ENCODE peak calls at places on chromosomes 16 and 17, in six cellular contexts. Z is astrocyte, E is testis, U is endodermal cell, G is mucosa of descending colon, O is BE2C. L is an unnamed sample.
A peak's percentile ranks its signal among the peaks of the same experiment; 100 is the strongest.

GRCh38 chr17:2222901-2223616 is 80.5 kb downstream of the SMG6 start:
- DNase-seq in O (no peak), G (no peak), Z (peak; percentile 64), U (no peak), E (no peak), L (no peak)

GRCh38 chr17:30922235-30922993 is 669 bp downstream of the ADAP2 start:
- DNase-seq in Z (no peak), O (no peak), E (no peak), G (peak; percentile 60), U (peak; percentile 78), L (peak; percentile 19)

GRCh38 chr17:13085578-13085977 is 67.8 kb upstream of the ELAC2 start:
- DNase-seq in Z (no peak), U (no peak), G (no peak), E (no peak), O (no peak), L (no peak)

GRCh38 chr17:6570731-6571465 is 14.5 kb upstream of the PITPNM3 start:
- DNase-seq in U (peak; percentile 41), G (no peak), O (no peak), E (no peak), Z (no peak), L (no peak)

GRCh38 chr16:68936729-68937631 is 93.6 kb downstream of the TANGO6 start:
- DNase-seq in Z (peak; percentile 39), E (no peak), G (no peak), U (no peak), O (no peak), L (no peak)

GRCh38 chr17:41539979-41540701 is 12.0 kb upstream of the KRT19 start:
- DNase-seq in Z (no peak), O (no peak), E (no peak), U (peak; percentile 80), G (no peak), L (no peak)

GRCh38 chr17:58006563-58006923 is 503 bp downstream of the SRSF1 start:
- DNase-seq in O (peak; percentile 90), Z (peak; percentile 57), U (peak; percentile 83), E (peak; percentile 93), G (peak; percentile 84), L (peak; percentile 76)

GRCh38 chr17:80931421-80932265 is 60.0 kb upstream of the CHMP6 start:
- DNase-seq in U (peak; percentile 93), E (no peak), O (no peak), G (no peak), Z (peak; percentile 83), L (peak; percentile 96)

GRCh38 chr17:6494239-6494941 is 50.1 kb downstream of the PIMREG start:
- DNase-seq in E (no peak), O (no peak), G (peak; percentile 52), Z (peak; percentile 53), U (peak; percentile 44), L (no peak)

GRCh38 chr17:62965649-62966425 is at the start of gene TANC2:
- DNase-seq in O (peak; percentile 88), Z (peak; percentile 76), G (peak; percentile 84), U (peak; percentile 95), E (peak; percentile 93), L (peak; percentile 93)

GRCh38 chr16:11109551-11109950 is 146.5 kb downstream of the SOCS1 start:
- DNase-seq in O (no peak), U (no peak), E (no peak), Z (peak; percentile 41), G (no peak), L (no peak)

GRCh38 chr17:17119106-17119505 is 76.8 kb downstream of the MPRIP start:
- DNase-seq in Z (no peak), E (peak; percentile 81), U (no peak), G (peak; percentile 65), O (no peak), L (no peak)

GRCh38 chr17:17120294-17120693 is 78.0 kb downstream of the MPRIP start:
- DNase-seq in O (no peak), G (peak; percentile 33), Z (no peak), U (no peak), E (no peak), L (no peak)

GRCh38 chr17:17119533-17119932 is 77.3 kb downstream of the MPRIP start:
- DNase-seq in Z (peak; percentile 40), O (no peak), G (peak; percentile 75), U (no peak), E (peak; percentile 50), L (no peak)

GRCh38 chr17:17121162-17121561 is 78.9 kb downstream of the MPRIP start:
- DNase-seq in Z (no peak), G (peak; percentile 40), O (no peak), E (no peak), U (no peak), L (no peak)

GRCh38 chr17:17120716-17121115 is 78.5 kb downstream of the MPRIP start:
- DNase-seq in G (peak; percentile 21), O (no peak), U (no peak), E (no peak), Z (no peak), L (no peak)
- H3K4me3 ChIP-seq in G (no peak overlapping the region), O (no peak overlapping the region), U (no peak overlapping the region), E (no peak overlapping the region), Z (no peak overlapping the region), L (no peak overlapping the region)

DNA sequence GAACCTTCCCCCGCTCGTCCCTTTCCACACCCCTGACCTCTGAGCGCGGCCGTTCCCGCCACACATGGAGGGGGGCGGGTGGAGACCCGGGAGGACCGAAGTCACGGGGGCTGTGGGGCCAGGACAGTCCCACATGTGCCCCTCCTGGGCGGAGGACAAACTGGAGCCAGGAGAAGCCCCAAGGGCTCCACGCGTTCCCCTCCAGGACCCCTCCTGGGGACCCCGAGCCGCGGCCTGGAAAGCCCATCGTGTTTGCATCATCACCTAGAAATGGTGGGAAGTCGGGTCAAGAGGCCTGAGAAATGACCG is 607 bp upstream of the ABR start:
- DNase-seq in U (no peak), E (no peak), O (no peak), G (no peak), Z (no peak), L (no peak)
- H3K4me3 ChIP-seq in U (no peak overlapping the region), E (peak overlapping the region; percentile 65), O (no peak overlapping the region), G (no peak overlapping the region), Z (peak overlapping the region; percentile 52), L (no peak overlapping the region)

DNA sequence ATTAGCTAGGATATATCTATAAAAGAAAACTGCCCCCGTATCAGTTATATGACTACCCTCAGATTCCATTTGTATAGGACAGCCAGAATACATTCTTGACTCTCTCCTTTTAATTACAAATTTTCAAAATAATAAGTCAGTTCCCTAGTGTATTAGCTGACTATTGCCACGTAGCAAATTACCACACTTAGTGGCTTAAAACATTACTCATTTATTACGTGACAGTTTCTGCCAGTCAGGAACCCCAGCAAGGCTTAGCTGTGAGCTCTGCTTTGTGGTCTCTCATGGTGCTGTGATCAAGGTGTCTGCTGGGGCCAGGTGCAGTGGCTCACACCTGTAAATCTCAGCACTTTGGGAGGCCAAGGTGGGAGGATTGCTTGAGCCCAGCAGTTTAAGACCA is 13.9 kb upstream of the SCNN1B start:
- DNase-seq in G (no peak), O (no peak), U (no peak), E (no peak), Z (no peak), L (no peak)
- H3K4me3 ChIP-seq in G (no peak overlapping the region), O (no peak overlapping the region), U (no peak overlapping the region), E (no peak overlapping the region), Z (no peak overlapping the region), L (no peak overlapping the region)

GRCh38 chr17:29148790-29149430 is 31.3 kb downstream of the MYO18A start:
- DNase-seq in E (peak; percentile 95), O (peak; percentile 93), Z (peak; percentile 77), U (peak; percentile 100), G (peak; percentile 96), L (peak; percentile 96)

GRCh38 chr17:29147682-29148081 is 32.5 kb downstream of the MYO18A start:
- DNase-seq in Z (no peak), E (no peak), O (no peak), U (no peak), G (no peak), L (no peak)

GRCh38 chr17:29146369-29146972 is 33.7 kb downstream of the MYO18A start:
- DNase-seq in E (no peak), G (no peak), O (no peak), U (no peak), Z (no peak), L (no peak)

GRCh38 chr17:29149431-29150064 is 30.6 kb downstream of the MYO18A start:
- DNase-seq in Z (no peak), U (no peak), E (no peak), O (no peak), G (peak; percentile 63), L (no peak)

DNA sequence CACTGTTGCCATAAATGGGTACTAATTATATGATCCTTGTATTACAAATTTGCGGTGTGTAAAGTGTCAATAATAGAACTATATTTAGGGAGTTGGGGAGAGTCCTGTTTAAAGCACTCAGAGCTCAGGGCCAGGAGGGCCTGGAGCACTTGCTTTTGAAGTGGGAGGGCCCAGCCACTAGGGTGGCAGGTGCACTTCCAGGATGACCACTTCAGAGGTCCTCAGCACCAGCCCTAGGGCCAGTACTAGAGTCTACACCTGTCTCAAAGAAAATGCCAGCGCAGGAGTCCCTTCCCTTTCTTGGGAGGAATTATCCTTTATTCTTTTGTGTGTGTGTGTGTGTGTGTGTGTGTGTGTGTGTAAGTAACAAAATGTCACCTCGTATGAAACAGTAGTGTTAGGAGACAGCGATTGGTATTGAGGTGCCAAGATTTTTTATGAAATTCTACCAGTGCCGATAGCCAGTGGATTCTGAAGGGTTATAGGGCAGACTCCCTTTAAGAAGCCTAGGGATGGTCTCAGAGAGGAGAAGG is 31.9 kb downstream of the MYO18A start:
- DNase-seq in U (no peak), E (no peak), Z (no peak), O (no peak), G (no peak), L (no peak)
- H3K4me3 ChIP-seq in U (peak overlapping the region; percentile 9), E (peak overlapping the region; percentile 56), Z (peak overlapping the region; percentile 61), O (peak overlapping the region; percentile 34), G (no peak overlapping the region), L (no peak overlapping the region)

GRCh38 chr16:67249178-67249759 is 490 bp downstream of the SLC9A5 start:
- DNase-seq in Z (no peak), U (no peak), E (no peak), O (no peak), G (peak; percentile 59), L (no peak)

GRCh38 chr16:67247698-67248400 is 568 bp upstream of the FHOD1 start:
- DNase-seq in U (no peak), G (no peak), O (no peak), Z (no peak), E (no peak), L (no peak)

GRCh38 chr16:67246945-67247697 is at the start of gene FHOD1:
- DNase-seq in E (peak; percentile 98), O (peak; percentile 96), Z (peak; percentile 81), U (peak; percentile 99), G (peak; percentile 99), L (peak; percentile 96)

GRCh38 chr16:67248401-67249177 is at the start of gene SLC9A5:
- DNase-seq in O (peak; percentile 43), U (peak; percentile 81), G (peak; percentile 75), E (no peak), Z (no peak), L (no peak)

DNA sequence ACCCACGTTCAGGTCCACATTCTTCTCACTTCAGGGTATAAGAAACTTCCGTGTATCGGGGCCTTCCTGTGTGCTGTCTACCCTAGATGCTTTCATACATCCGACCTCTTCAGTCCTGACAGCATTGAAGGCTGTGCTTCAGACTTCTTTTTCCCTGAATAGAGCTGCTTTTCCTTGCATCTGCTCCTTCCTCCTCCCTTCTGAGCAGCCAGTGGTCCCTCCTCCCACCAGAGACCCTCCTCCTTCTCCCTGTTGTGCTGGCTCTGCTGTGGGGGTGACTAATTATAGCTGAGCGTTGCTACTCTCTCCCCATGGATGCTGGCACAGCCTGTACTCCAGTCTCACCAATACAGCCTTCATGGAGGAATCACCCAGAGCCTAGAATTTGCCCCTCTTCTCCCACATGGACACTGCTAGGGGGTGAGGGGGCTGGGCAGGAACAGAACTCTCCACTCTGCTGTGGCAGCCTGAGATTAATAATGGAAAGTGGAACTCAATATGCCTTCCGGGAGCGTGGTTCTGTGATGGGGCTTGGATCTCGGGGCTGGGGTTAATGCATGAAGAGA is 1.1 kb downstream of the SLC9A5 start:
- DNase-seq in Z (no peak), O (no peak), G (no peak), E (no peak), U (no peak), L (no peak)
- H3K4me3 ChIP-seq in Z (no peak overlapping the region), O (no peak overlapping the region), G (no peak overlapping the region), E (no peak overlapping the region), U (peak overlapping the region; percentile 89), L (peak overlapping the region; percentile 60)

L was measured in mesendoderm.